ENCODE peak calls at places on chromosomes 7 and 10, in five cellular contexts. One of them, this sample, is unnamed. For H3K4me1, the result is how much of the 10 kb centered on the place peaks cover.

GRCh38 chr7:27235387-27236052 is 7.1 kb upstream of the EVX1 start:
- DNase-seq in Panc1: no peak
- DNase-seq in MM.1S: no peak
- DNase-seq in IMR-90: no peak
- DNase-seq in breast epithelium: no peak
- DNase-seq in this sample: no peak

GRCh38 chr10:100483876-100484666 is 21.3 kb downstream of the WNT8B start:
- DNase-seq in MM.1S: no peak
- DNase-seq in Panc1: no peak
- DNase-seq in breast epithelium: no peak
- DNase-seq in IMR-90: no peak
- DNase-seq in this sample: no peak

GRCh38 chr7:100866721-100867039 is 507 bp upstream of the TRIP6 start:
- DNase-seq in breast epithelium: no peak
- DNase-seq in IMR-90: no peak
- DNase-seq in MM.1S: no peak
- DNase-seq in Panc1: no peak
- DNase-seq in this sample: no peak

GRCh38 chr7:122626785-122627184 is 72.1 kb downstream of the RNF133 start:
- DNase-seq in IMR-90: no peak
- DNase-seq in breast epithelium: no peak
- DNase-seq in Panc1: no peak
- DNase-seq in MM.1S: no peak
- DNase-seq in this sample: no peak

GRCh38 chr10:77836299-77836820 is 90.2 kb downstream of the DLG5 start:
- DNase-seq in MM.1S: peak
- DNase-seq in breast epithelium: no peak
- DNase-seq in Panc1: no peak
- DNase-seq in IMR-90: peak
- DNase-seq in this sample: no peak

GRCh38 chr10:83373659-83374058 is 765.6 kb upstream of the GHITM start:
- DNase-seq in breast epithelium: no peak
- DNase-seq in IMR-90: no peak
- DNase-seq in Panc1: no peak
- DNase-seq in MM.1S: peak
- DNase-seq in this sample: no peak

GRCh38 chr7:71486856-71487628 is 355.1 kb downstream of the GALNT17 start:
- DNase-seq in IMR-90: no peak
- DNase-seq in MM.1S: no peak
- DNase-seq in breast epithelium: no peak
- DNase-seq in Panc1: no peak
- DNase-seq in this sample: no peak

GRCh38 chr10:13894412-13895093 is 307.8 kb downstream of the PRPF18 start:
- DNase-seq in IMR-90: peak
- DNase-seq in breast epithelium: no peak
- DNase-seq in Panc1: no peak
- DNase-seq in MM.1S: no peak
- DNase-seq in this sample: no peak

GRCh38 chr10:121681171-121681752 is 83.0 kb upstream of the FGFR2 start:
- DNase-seq in MM.1S: no peak
- DNase-seq in Panc1: no peak
- DNase-seq in breast epithelium: no peak
- DNase-seq in IMR-90: no peak
- DNase-seq in this sample: no peak

GRCh38 chr7:70849580-70850235 is 282.2 kb upstream of the GALNT17 start:
- DNase-seq in IMR-90: no peak
- DNase-seq in breast epithelium: no peak
- DNase-seq in Panc1: no peak
- DNase-seq in MM.1S: no peak
- DNase-seq in this sample: no peak

GRCh38 chr7:68783671-68784070 is 814.6 kb upstream of the AUTS2 start:
- DNase-seq in MM.1S: no peak
- DNase-seq in IMR-90: peak
- DNase-seq in breast epithelium: no peak
- DNase-seq in Panc1: no peak
- DNase-seq in this sample: no peak

GRCh38 chr7:67593807-67594206 is 597.2 kb downstream of the TYW1 start:
- DNase-seq in breast epithelium: no peak
- DNase-seq in IMR-90: no peak
- DNase-seq in MM.1S: no peak
- DNase-seq in Panc1: no peak
- DNase-seq in this sample: no peak

GRCh38 chr7:112744818-112745217 is 45.4 kb downstream of the TMEM168 start:
- DNase-seq in breast epithelium: no peak
- DNase-seq in MM.1S: no peak
- DNase-seq in IMR-90: no peak
- DNase-seq in Panc1: no peak
- DNase-seq in this sample: no peak

GRCh38 chr10:86295791-86296190 is 70.8 kb downstream of the GRID1 start:
- DNase-seq in IMR-90: no peak
- DNase-seq in breast epithelium: peak
- DNase-seq in Panc1: no peak
- DNase-seq in MM.1S: no peak
- DNase-seq in this sample: no peak

GRCh38 chr10:70418229-70418628 is 14.3 kb downstream of the EIF4EBP2 start:
- DNase-seq in IMR-90: peak
- DNase-seq in breast epithelium: no peak
- DNase-seq in Panc1: no peak
- DNase-seq in MM.1S: no peak
- DNase-seq in this sample: no peak

GRCh38 chr10:71073451-71074175 is 138.8 kb upstream of the UNC5B start:
- DNase-seq in MM.1S: no peak
- DNase-seq in Panc1: no peak
- DNase-seq in breast epithelium: no peak
- DNase-seq in IMR-90: no peak
- DNase-seq in this sample: no peak

DNA sequence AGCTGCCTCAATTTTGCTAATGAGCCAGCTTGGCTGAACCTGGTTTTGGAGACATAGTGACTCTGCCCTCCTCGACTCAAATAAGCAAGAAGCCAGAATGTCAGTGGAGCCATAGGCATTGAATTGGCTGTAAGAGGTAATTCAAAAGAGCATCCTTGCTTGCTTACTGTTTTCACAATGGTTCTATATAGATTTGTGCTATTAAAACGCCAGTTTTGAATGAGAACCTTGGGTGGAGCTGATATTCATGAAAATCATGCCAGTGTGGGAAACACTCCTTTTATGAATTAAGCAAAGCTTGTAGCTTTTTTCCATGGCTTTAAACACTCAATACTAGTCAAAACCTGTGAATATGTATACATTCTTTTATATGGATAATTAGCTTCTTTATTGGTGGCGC is 252.5 kb downstream of the SLC25A13 start:
- DNase-seq in MM.1S: no peak
- DNase-seq in IMR-90: no peak
- DNase-seq in breast epithelium: no peak
- DNase-seq in Panc1: no peak
- DNase-seq in this sample: no peak
- H3K4me1 ChIP-seq in MM.1S: under half
- H3K4me1 ChIP-seq in IMR-90: under half
- H3K4me1 ChIP-seq in breast epithelium: under half
- H3K4me1 ChIP-seq in Panc1: under half
- H3K4me1 ChIP-seq in this sample: under half

DNA sequence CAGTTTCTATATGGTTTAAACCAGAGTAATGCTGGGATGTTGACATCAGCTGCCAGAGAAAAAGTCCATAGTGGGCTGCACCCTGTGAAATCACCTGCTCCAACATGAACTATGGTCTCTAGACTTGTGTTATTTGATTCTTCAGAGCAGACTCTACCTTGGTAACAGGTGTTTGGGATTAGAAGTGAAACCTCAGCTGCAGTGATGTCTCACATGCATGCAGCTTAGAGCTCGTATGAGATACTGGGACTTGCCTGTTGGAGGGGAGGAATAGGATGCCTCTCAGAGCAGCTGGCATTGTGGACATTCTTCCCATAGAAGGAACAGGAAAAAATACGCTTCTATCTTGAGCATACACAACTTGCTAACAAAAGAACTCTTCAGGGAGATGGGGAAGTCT is 287.1 kb upstream of the CSTF2T start:
- DNase-seq in MM.1S: peak
- DNase-seq in breast epithelium: no peak
- DNase-seq in IMR-90: no peak
- DNase-seq in Panc1: no peak
- DNase-seq in this sample: no peak
- TF ChIP-seq CTCF in MM.1S: no peak
- TF ChIP-seq CTCF in breast epithelium: no peak
- TF ChIP-seq CTCF in IMR-90: no peak
- TF ChIP-seq CTCF in Panc1: no peak
- TF ChIP-seq CTCF in this sample: no peak

GRCh38 chr7:50347693-50348092 is 43.2 kb downstream of the IKZF1 start:
- DNase-seq in Panc1: no peak
- DNase-seq in IMR-90: no peak
- DNase-seq in breast epithelium: no peak
- DNase-seq in MM.1S: no peak
- DNase-seq in this sample: no peak

GRCh38 chr7:50349963-50350944 is 45.7 kb downstream of the IKZF1 start:
- DNase-seq in Panc1: no peak
- DNase-seq in breast epithelium: no peak
- DNase-seq in IMR-90: no peak
- DNase-seq in MM.1S: no peak
- DNase-seq in this sample: no peak

GRCh38 chr7:50346548-50347497 is 42.3 kb downstream of the IKZF1 start:
- DNase-seq in Panc1: no peak
- DNase-seq in MM.1S: no peak
- DNase-seq in IMR-90: no peak
- DNase-seq in breast epithelium: no peak
- DNase-seq in this sample: no peak

GRCh38 chr7:50349399-50349798 is 44.9 kb downstream of the IKZF1 start:
- DNase-seq in MM.1S: no peak
- DNase-seq in breast epithelium: no peak
- DNase-seq in IMR-90: no peak
- DNase-seq in Panc1: no peak
- DNase-seq in this sample: no peak

GRCh38 chr7:50348469-50349162 is 44.1 kb downstream of the IKZF1 start:
- DNase-seq in Panc1: no peak
- DNase-seq in breast epithelium: no peak
- DNase-seq in IMR-90: no peak
- DNase-seq in MM.1S: no peak
- DNase-seq in this sample: no peak
- H3K27ac ChIP-seq in Panc1: no peak
- H3K27ac ChIP-seq in breast epithelium: no peak
- H3K27ac ChIP-seq in IMR-90: no peak
- H3K27ac ChIP-seq in MM.1S: no peak
- H3K27ac ChIP-seq in this sample: no peak

DNA sequence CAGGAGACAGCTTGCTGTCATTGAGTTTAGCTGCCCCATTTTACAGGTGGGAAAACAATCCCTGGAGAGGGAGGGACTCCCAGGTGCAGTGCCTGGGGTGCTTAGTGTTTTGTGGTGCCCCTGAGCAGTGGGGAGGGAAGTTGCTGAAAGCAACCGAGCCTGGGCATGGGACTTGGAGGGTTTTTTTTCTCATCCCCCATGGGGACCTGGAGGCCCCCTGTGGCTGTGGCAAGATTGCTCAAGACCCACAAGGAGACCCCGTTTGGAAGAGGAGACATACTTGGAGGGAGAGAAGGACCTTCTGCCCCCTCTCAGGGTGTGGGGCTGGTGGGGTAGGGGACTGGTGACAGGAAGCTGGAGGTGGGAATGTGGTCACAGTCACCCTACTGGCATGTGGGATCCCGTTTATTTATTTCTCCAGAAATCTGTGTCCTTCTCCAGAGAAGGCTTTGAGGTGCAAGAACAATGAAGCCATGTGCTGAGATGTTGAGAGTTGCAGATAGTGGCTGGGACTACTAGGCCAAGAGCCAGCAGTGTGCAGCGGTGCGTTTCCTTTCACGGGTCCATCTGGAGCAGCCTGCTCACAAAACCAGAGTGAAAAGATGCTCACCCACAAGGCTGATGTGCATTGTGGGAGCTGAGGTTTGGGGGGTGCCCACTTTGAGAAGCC is 21.5 kb downstream of the ZMIZ1 start:
- DNase-seq in Panc1: no peak
- DNase-seq in breast epithelium: no peak
- DNase-seq in IMR-90: peak
- DNase-seq in MM.1S: no peak
- DNase-seq in this sample: peak
- H3K4me1 ChIP-seq in Panc1: half or more
- H3K4me1 ChIP-seq in breast epithelium: under half
- H3K4me1 ChIP-seq in IMR-90: half or more
- H3K4me1 ChIP-seq in MM.1S: under half
- H3K4me1 ChIP-seq in this sample: half or more

GRCh38 chr10:102715880-102716279 is 1.4 kb downstream of the SFXN2 start:
- DNase-seq in IMR-90: no peak
- DNase-seq in breast epithelium: no peak
- DNase-seq in Panc1: no peak
- DNase-seq in MM.1S: no peak
- DNase-seq in this sample: no peak

GRCh38 chr10:102712843-102713242 is 1.4 kb downstream of the ARL3 start:
- DNase-seq in breast epithelium: no peak
- DNase-seq in Panc1: no peak
- DNase-seq in IMR-90: no peak
- DNase-seq in MM.1S: no peak
- DNase-seq in this sample: no peak

GRCh38 chr10:102713483-102713813 is 749 bp downstream of the ARL3 start:
- DNase-seq in MM.1S: no peak
- DNase-seq in Panc1: no peak
- DNase-seq in IMR-90: peak
- DNase-seq in breast epithelium: no peak
- DNase-seq in this sample: no peak

GRCh38 chr10:102713814-102714620 is at the start of gene ARL3:
- DNase-seq in breast epithelium: peak
- DNase-seq in Panc1: peak
- DNase-seq in MM.1S: peak
- DNase-seq in IMR-90: peak
- DNase-seq in this sample: peak

GRCh38 chr10:102714621-102715455 is at the start of gene SFXN2:
- DNase-seq in breast epithelium: peak
- DNase-seq in Panc1: no peak
- DNase-seq in MM.1S: peak
- DNase-seq in IMR-90: no peak
- DNase-seq in this sample: no peak
- TF ChIP-seq CTCF in breast epithelium: no peak
- TF ChIP-seq CTCF in Panc1: no peak
- TF ChIP-seq CTCF in MM.1S: peak
- TF ChIP-seq CTCF in IMR-90: no peak
- TF ChIP-seq CTCF in this sample: no peak

GRCh38 chr7:20083781-20084180 is 133.4 kb downstream of the MACC1 start:
- DNase-seq in MM.1S: no peak
- DNase-seq in breast epithelium: peak
- DNase-seq in IMR-90: peak
- DNase-seq in Panc1: no peak
- DNase-seq in this sample: no peak
- H3K27ac ChIP-seq in MM.1S: no peak
- H3K27ac ChIP-seq in breast epithelium: peak
- H3K27ac ChIP-seq in IMR-90: no peak
- H3K27ac ChIP-seq in Panc1: no peak
- H3K27ac ChIP-seq in this sample: no peak

DNA sequence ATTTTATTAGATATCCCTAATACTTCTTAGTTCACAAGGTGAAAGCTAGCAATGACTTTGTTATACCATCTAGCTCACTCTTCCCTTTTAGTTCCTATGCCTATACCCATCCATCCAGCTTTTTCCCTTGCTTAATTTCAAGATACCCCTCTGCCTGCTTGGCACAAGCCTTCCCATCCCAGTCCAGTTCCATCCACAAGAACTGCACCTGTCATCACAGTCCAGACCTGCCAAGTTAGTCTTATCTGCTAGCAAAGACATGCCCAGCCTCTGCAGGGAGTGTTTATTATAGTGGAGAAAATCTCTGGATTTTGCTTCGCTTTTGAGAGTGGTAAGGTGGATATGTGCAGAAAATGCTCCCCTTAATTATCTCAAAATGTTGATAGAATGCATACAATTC is 158.2 kb downstream of the ST7 start:
- DNase-seq in breast epithelium: no peak
- DNase-seq in Panc1: no peak
- DNase-seq in IMR-90: no peak
- DNase-seq in MM.1S: no peak
- DNase-seq in this sample: no peak
- H3K4me1 ChIP-seq in breast epithelium: under half
- H3K4me1 ChIP-seq in Panc1: under half
- H3K4me1 ChIP-seq in IMR-90: under half
- H3K4me1 ChIP-seq in MM.1S: under half
- H3K4me1 ChIP-seq in this sample: under half

This sample was measured in left lung.